ENCODE peak calls at places on chromosomes 4 and X, in nine cellular contexts. O is heart left ventricle, R is SW480, X is amniotic stem cell, P is fibroblast of the conjunctiva, S is upper lobe of left lung, W is Peyer's patch, B is mesenchymal stem cell, M is RWPE1. E is an unnamed sample.

GRCh38 chr4:52051615-52052474 is 741 bp downstream of the SPATA18 start:
- DNase-seq in M (peak), R (no peak), P (peak), X (peak), W (peak), O (peak), B (peak), S (peak), E (no peak)

GRCh38 chr4:19580090-19580489 is 671.6 kb upstream of the SLIT2 start:
- DNase-seq in R (no peak), W (no peak), P (peak), S (no peak), O (no peak), M (no peak), B (no peak), X (no peak), E (no peak)

GRCh38 chrX:133440081-133440796 is 24.9 kb upstream of the GPC4 start:
- DNase-seq in R (no peak), X (no peak), B (no peak), P (no peak), M (no peak), O (no peak), S (no peak), W (no peak), E (no peak)

GRCh38 chr4:108068422-108068821 is 78.7 kb downstream of the HADH start:
- DNase-seq in S (no peak), W (no peak), O (no peak), X (no peak), P (peak), M (no peak), R (no peak), B (peak), E (no peak)

GRCh38 chr4:2891294-2891693 is 47.6 kb downstream of the ADD1 start:
- DNase-seq in R (no peak), W (no peak), S (no peak), P (peak), O (no peak), X (peak), B (peak), M (no peak), E (no peak)

GRCh38 chrX:15310117-15310516 is 5.3 kb downstream of the ASB11 start:
- DNase-seq in S (no peak), W (no peak), O (no peak), M (no peak), R (no peak), B (peak), P (peak), X (no peak), E (no peak)

GRCh38 chr4:61301285-61301684 is 101.2 kb downstream of the ADGRL3 start:
- DNase-seq in W (no peak), P (no peak), R (no peak), O (no peak), S (no peak), M (no peak), X (no peak), B (no peak), E (no peak)

GRCh38 chrX:86946569-86946968 is 571.0 kb upstream of the KLHL4 start:
- DNase-seq in P (peak), R (peak), S (no peak), X (no peak), M (peak), B (peak), W (no peak), O (no peak), E (no peak)

GRCh38 chr4:183638436-183638835 is 20.5 kb downstream of the RWDD4 start:
- DNase-seq in W (no peak), B (no peak), R (no peak), X (peak), S (no peak), P (peak), M (peak), O (no peak), E (no peak)

GRCh38 chr4:6986067-6986780 is 56.9 kb upstream of the TADA2B start:
- DNase-seq in R (peak), X (peak), P (peak), B (peak), S (no peak), O (peak), M (peak), W (peak), E (peak)

GRCh38 chr4:40573593-40574311 is 55.9 kb downstream of the RBM47 start:
- DNase-seq in X (no peak), O (no peak), R (no peak), B (no peak), W (peak), P (no peak), S (no peak), M (no peak), E (no peak)

GRCh38 chr4:10013722-10014121 is 7.6 kb downstream of the SLC2A9 start:
- DNase-seq in B (no peak), R (peak), P (no peak), S (no peak), X (no peak), W (peak), O (no peak), M (no peak), E (peak)

GRCh38 chr4:69781458-69782418 is 21.3 kb upstream of the SULT1B1 start:
- DNase-seq in W (no peak), B (no peak), P (no peak), S (no peak), X (no peak), R (peak), M (no peak), O (no peak), E (peak)

GRCh38 chrX:150291014-150291413 is 72.1 kb upstream of the MAMLD1 start:
- DNase-seq in R (no peak), B (no peak), M (no peak), W (no peak), O (no peak), P (no peak), X (no peak), S (no peak), E (no peak)

GRCh38 chr4:17595471-17596005 is 18.5 kb downstream of the LAP3 start:
- DNase-seq in P (no peak), X (no peak), R (no peak), S (no peak), W (peak), M (no peak), O (no peak), B (no peak), E (no peak)

GRCh38 chrX:124212622-124213021 is 119.8 kb upstream of the TEX13D start:
- DNase-seq in M (no peak), P (no peak), S (no peak), W (no peak), X (no peak), R (peak), B (no peak), O (no peak), E (no peak)

GRCh38 chrX:74118503-74118902 is 185.5 kb upstream of the ZCCHC13 start:
- DNase-seq in R (peak), M (peak), B (no peak), S (no peak), W (no peak), X (no peak), P (no peak), O (no peak), E (no peak)

GRCh38 chr4:73662709-73663546 is 42.7 kb upstream of the RASSF6 start:
- DNase-seq in S (no peak), R (peak), P (peak), W (no peak), M (peak), X (peak), B (peak), O (no peak), E (no peak)

GRCh38 chr4:150890246-150890645 is 124.8 kb downstream of the LRBA start:
- DNase-seq in W (no peak), X (no peak), R (no peak), B (no peak), P (no peak), S (no peak), M (no peak), O (no peak), E (no peak)

GRCh38 chrX:70481424-70481823 is 36.8 kb downstream of the DLG3 start:
- DNase-seq in B (peak), M (no peak), W (no peak), R (no peak), O (no peak), P (no peak), X (no peak), S (no peak), E (no peak)

GRCh38 chr4:152590179-152591031 is 54.5 kb upstream of the FBXW7 start:
- DNase-seq in X (peak), W (no peak), O (no peak), P (peak), M (peak), S (no peak), B (peak), R (peak), E (no peak)

GRCh38 chr4:79281577-79282359 is 44.1 kb downstream of the NAA11 start:
- DNase-seq in B (peak), R (no peak), M (no peak), O (no peak), X (no peak), P (no peak), W (no peak), S (no peak), E (no peak)

GRCh38 chr4:145066063-145066501 is 31.9 kb downstream of the ANAPC10 start:
- DNase-seq in S (no peak), R (no peak), M (no peak), P (no peak), B (peak), W (no peak), X (no peak), O (no peak), E (no peak)

GRCh38 chr4:57109847-57110634 is at the start of gene IGFBP7:
- DNase-seq in P (no peak), S (peak), B (peak), W (no peak), R (peak), M (peak), O (peak), X (peak), E (peak)

GRCh38 chrX:633655-634305 is 3.2 kb downstream of the SHOX start:
- DNase-seq in S (peak), X (no peak), P (no peak), R (no peak), B (no peak), M (no peak), W (no peak), O (no peak), E (no peak)

GRCh38 chr4:40918330-40918729 is 168.6 kb downstream of the NSUN7 start:
- DNase-seq in W (no peak), S (no peak), P (peak), M (no peak), R (no peak), X (peak), O (no peak), B (peak), E (no peak)

GRCh38 chrX:37759878-37760418 is 19.9 kb upstream of the CYBB start:
- DNase-seq in W (no peak), M (no peak), R (peak), O (no peak), P (no peak), S (no peak), X (no peak), B (no peak), E (no peak)

GRCh38 chr4:150960079-150960478 is 55.0 kb downstream of the LRBA start:
- DNase-seq in R (peak), M (no peak), P (peak), B (peak), O (no peak), W (no peak), X (no peak), S (no peak), E (no peak)

GRCh38 chrX:78199851-78200250 is 60.4 kb upstream of the TAF9B start:
- DNase-seq in S (no peak), X (no peak), P (no peak), O (no peak), M (peak), B (peak), R (peak), W (no peak), E (peak)

GRCh38 chr4:4413373-4413725 is 26.4 kb downstream of the NSG1 start:
- DNase-seq in W (no peak), O (no peak), P (no peak), S (no peak), R (no peak), B (no peak), X (no peak), M (no peak), E (no peak)

GRCh38 chr4:94603170-94603747 is 151.5 kb downstream of the PDLIM5 start:
- DNase-seq in M (peak), S (no peak), O (no peak), X (no peak), B (peak), P (peak), W (no peak), R (no peak), E (no peak)

GRCh38 chrX:53445977-53446376 is 11.8 kb upstream of the HSD17B10 start:
- DNase-seq in B (peak), X (peak), M (no peak), W (no peak), S (no peak), O (peak), R (peak), P (no peak), E (peak)

GRCh38 chrX:115330498-115331138 is 41.1 kb downstream of the LUZP4 start:
- DNase-seq in O (no peak), R (peak), X (peak), B (peak), W (no peak), S (no peak), M (peak), P (peak), E (no peak)

GRCh38 chr4:26821677-26822503 is 38.8 kb upstream of the STIM2 start:
- DNase-seq in W (no peak), M (no peak), B (peak), P (no peak), R (no peak), O (no peak), S (no peak), X (no peak), E (peak)

GRCh38 chrX:150880808-150881165 is 17.7 kb downstream of the CD99L2 start:
- DNase-seq in W (no peak), P (no peak), M (no peak), O (no peak), B (no peak), R (no peak), S (no peak), X (no peak), E (no peak)

GRCh38 chrX:120274145-120274544 is 23.5 kb downstream of the ZBTB33 start:
- DNase-seq in O (no peak), X (no peak), S (no peak), P (no peak), W (no peak), R (no peak), B (no peak), M (no peak), E (no peak)

E was measured in HuH-7.5.